ENCODE peak calls at places on chromosomes 4 and X, in seven cellular contexts. N is hepatocyte, Q is lower lobe of right lung, F is brain microvascular endothelial cell, X is T-cell, I is GM10248, D is Ammon's horn. M is an unnamed sample.

GRCh38 chr4:117986331-117986730 is 48.0 kb upstream of the NDST3 start:
- DNase-seq in D (no peak), F (no peak), N (no peak), X (no peak), I (no peak), Q (no peak), M (no peak)

GRCh38 chr4:142262956-142263355 is 583.1 kb downstream of the INPP4B start:
- DNase-seq in F (no peak), X (no peak), I (no peak), D (no peak), N (no peak), Q (no peak), M (no peak)

GRCh38 chr4:152458801-152459302 is 77.0 kb downstream of the FBXW7 start:
- DNase-seq in I (peak), D (no peak), X (no peak), F (no peak), N (no peak), Q (no peak), M (no peak)

GRCh38 chrX:104513162-104513561 is 52.8 kb upstream of the IL1RAPL2 start:
- DNase-seq in N (no peak), D (no peak), Q (no peak), X (no peak), F (no peak), I (no peak), M (no peak)

GRCh38 chr4:10371869-10372471 is 85.3 kb downstream of the ZNF518B start:
- DNase-seq in F (peak), D (no peak), I (no peak), N (peak), X (no peak), Q (no peak), M (no peak)

GRCh38 chr4:86315579-86315978 is 44.3 kb downstream of the MAPK10 start:
- DNase-seq in F (no peak), Q (no peak), D (no peak), X (no peak), I (no peak), N (no peak), M (no peak)

GRCh38 chr4:163810757-163811156 is 316.3 kb downstream of the TMA16 start:
- DNase-seq in Q (no peak), I (no peak), D (no peak), F (no peak), N (no peak), X (no peak), M (no peak)

GRCh38 chrX:68789966-68790365 is 38.9 kb upstream of the EFNB1 start:
- DNase-seq in N (no peak), I (no peak), Q (no peak), X (no peak), D (no peak), F (no peak), M (no peak)

GRCh38 chrX:133786382-133786781 is 199.0 kb downstream of the GPC3 start:
- DNase-seq in I (no peak), D (no peak), F (no peak), N (no peak), Q (no peak), X (no peak), M (no peak)

GRCh38 chr4:32706893-32707292 is 1986.7 kb downstream of the PCDH7 start:
- DNase-seq in Q (no peak), N (no peak), D (no peak), I (no peak), X (no peak), F (no peak), M (no peak)

GRCh38 chrX:23364416-23364815 is 29.8 kb downstream of the PTCHD1 start:
- DNase-seq in D (no peak), N (no peak), X (no peak), Q (no peak), I (no peak), F (no peak), M (no peak)

GRCh38 chr4:128483816-128484215 is 196.2 kb upstream of the PGRMC2 start:
- DNase-seq in F (no peak), I (no peak), Q (no peak), X (no peak), N (no peak), D (no peak), M (no peak)

GRCh38 chr4:3252831-3253641 is 4.1 kb downstream of the MSANTD1 start:
- DNase-seq in F (no peak), N (no peak), Q (peak), I (no peak), X (no peak), D (no peak), M (no peak)

GRCh38 chrX:155027509-155028066 is 944 bp downstream of the FUNDC2 start:
- DNase-seq in X (no peak), D (peak), I (no peak), F (peak), N (peak), Q (no peak), M (peak)

GRCh38 chr4:165324203-165324917 is 3.1 kb upstream of the MSMO1 start:
- DNase-seq in N (peak), X (no peak), F (no peak), Q (no peak), D (no peak), I (no peak), M (no peak)

GRCh38 chrX:1841746-1842145 is 226.9 kb downstream of the ASMT start:
- DNase-seq in X (no peak), I (no peak), D (no peak), Q (no peak), F (no peak), N (no peak), M (no peak)

GRCh38 chr4:152665691-152666410 is 13.9 kb downstream of the TMEM154 start:
- DNase-seq in D (no peak), X (no peak), Q (no peak), I (no peak), N (no peak), F (no peak), M (no peak)

GRCh38 chrX:53071604-53072417 is 10.4 kb upstream of the TSPYL2 start:
- DNase-seq in D (peak), X (peak), Q (peak), N (peak), I (peak), F (peak), M (peak)

M was measured in T-helper 1 cell.